ENCODE peak calls at places on chromosomes 3 and 15, in ten cellular contexts. F, Y, E, L, X, O, W, B, R and G are unnamed samples.

GRCh38 chr15:49875392-49875791 is 243.6 kb downstream of the ATP8B4 start:
- DNase-seq in F (no peak), Y (no peak), E (peak; percentile 33), L (no peak), X (no peak), O (no peak), W (no peak), B (no peak), R (no peak), G (no peak)

GRCh38 chr3:158091526-158091925 is 14.7 kb downstream of the SHOX2 start:
- DNase-seq in F (no peak), Y (no peak), E (peak; percentile 23), L (no peak), X (peak; percentile 15), O (no peak), W (no peak), B (peak; percentile 28), R (no peak), G (no peak)

GRCh38 chr15:95864467-95864886 is 466.0 kb upstream of the NR2F2 start:
- DNase-seq in F (no peak), Y (no peak), E (no peak), L (no peak), X (no peak), O (no peak), W (peak; percentile 55), B (no peak), R (no peak), G (no peak)

GRCh38 chr3:28286595-28286994 is 45.2 kb downstream of the CMC1 start:
- DNase-seq in F (peak; percentile 3), Y (peak; percentile 31), E (peak; percentile 49), L (no peak), X (peak; percentile 34), O (no peak), W (no peak), B (peak; percentile 15), R (no peak), G (peak; percentile 47)

GRCh38 chr3:111627092-111627491 is 31.9 kb upstream of the ZBED2 start:
- DNase-seq in F (no peak), Y (no peak), E (no peak), L (no peak), X (no peak), O (no peak), W (no peak), B (no peak), R (no peak), G (no peak)

GRCh38 chr3:20201141-20201540 is 15.1 kb upstream of the SGO1 start:
- DNase-seq in F (no peak), Y (no peak), E (no peak), L (no peak), X (no peak), O (no peak), W (no peak), B (no peak), R (no peak), G (no peak)

GRCh38 chr15:68197661-68198437 is 7.3 kb downstream of the CALML4 start:
- DNase-seq in F (no peak), Y (no peak), E (no peak), L (no peak), X (no peak), O (no peak), W (no peak), B (no peak), R (no peak), G (no peak)

GRCh38 chr15:85673326-85673725 is 121.4 kb downstream of the KLHL25 start:
- DNase-seq in F (no peak), Y (no peak), E (no peak), L (no peak), X (no peak), O (no peak), W (no peak), B (no peak), R (no peak), G (no peak)

GRCh38 chr3:37171144-37171543 is 3.2 kb downstream of the LRRFIP2 start:
- DNase-seq in F (no peak), Y (no peak), E (no peak), L (no peak), X (no peak), O (peak; percentile 51), W (no peak), B (no peak), R (no peak), G (no peak)

GRCh38 chr3:170572665-170573253 is 13.1 kb downstream of the SLC7A14 start:
- DNase-seq in F (no peak), Y (no peak), E (peak; percentile 72), L (no peak), X (no peak), O (no peak), W (no peak), B (no peak), R (no peak), G (peak; percentile 41)

GRCh38 chr15:91863621-91864255 is 10.2 kb downstream of the SLCO3A1 start:
- DNase-seq in F (no peak), Y (no peak), E (no peak), L (no peak), X (no peak), O (no peak), W (no peak), B (no peak), R (no peak), G (no peak)

GRCh38 chr15:77094397-77095030 is 23.6 kb upstream of the TSPAN3 start:
- DNase-seq in F (no peak), Y (no peak), E (no peak), L (no peak), X (no peak), O (no peak), W (no peak), B (no peak), R (no peak), G (no peak)

GRCh38 chr3:162998205-162998604 is 1501.6 kb downstream of the OTOL1 start:
- DNase-seq in F (no peak), Y (no peak), E (no peak), L (no peak), X (no peak), O (no peak), W (no peak), B (no peak), R (no peak), G (no peak)

GRCh38 chr3:151318946-151319345 is 2.3 kb upstream of the GPR87 start:
- DNase-seq in F (no peak), Y (no peak), E (no peak), L (no peak), X (no peak), O (no peak), W (no peak), B (no peak), R (no peak), G (no peak)